ENCODE peak calls at places on chromosomes 6 and 20, in nine cellular contexts. T is body of pancreas, O is GM13977, B is DND-41, A is kidney epithelial cell, H is right lobe of liver, F is AG09309, S is cardiac muscle cell, Z is psoas muscle. E is an unnamed sample.

GRCh38 chr6:129882510-129883023 is 21.5 kb upstream of the TMEM244 start:
- DNase-seq in S (no peak), Z (no peak), H (no peak), A (no peak), F (no peak), O (no peak), T (no peak), B (no peak), E (no peak)

GRCh38 chr6:30447237-30447636 is 42.1 kb upstream of the HLA-E start:
- DNase-seq in Z (no peak), B (no peak), F (no peak), T (no peak), A (no peak), S (peak; percentile 21), O (no peak), H (no peak), E (no peak)

GRCh38 chr6:132388291-132388690 is 13.0 kb downstream of the MOXD1 start:
- DNase-seq in A (no peak), Z (no peak), T (no peak), H (no peak), B (no peak), O (no peak), F (no peak), S (no peak), E (no peak)

GRCh38 chr6:107646176-107646575 is 156.3 kb downstream of the SOBP start:
- DNase-seq in T (peak; percentile 27), H (no peak), F (no peak), B (no peak), A (no peak), S (peak; percentile 58), O (no peak), Z (peak; percentile 80), E (no peak)

GRCh38 chr6:89509719-89510339 is 76.9 kb downstream of the ANKRD6 start:
- DNase-seq in Z (no peak), F (no peak), H (no peak), B (no peak), S (peak; percentile 7), T (peak; percentile 30), A (no peak), O (no peak), E (no peak)

GRCh38 chr6:28335040-28335563 is 846 bp downstream of the ZSCAN31 start:
- DNase-seq in O (no peak), T (peak; percentile 14), B (no peak), H (no peak), F (no peak), S (no peak), A (no peak), Z (no peak), E (no peak)

GRCh38 chr6:77425676-77426075 is 37.6 kb downstream of the HTR1B start:
- DNase-seq in H (no peak), F (no peak), B (no peak), A (no peak), T (no peak), S (peak; percentile 59), Z (no peak), O (no peak), E (no peak)

GRCh38 chr6:30617565-30618269 is at the start of gene MRPS18B:
- DNase-seq in F (peak; percentile 96), T (peak; percentile 98), O (peak; percentile 87), Z (peak; percentile 99), B (peak; percentile 98), H (peak; percentile 99), A (peak; percentile 92), S (peak; percentile 99), E (peak; percentile 84)

GRCh38 chr6:129785756-129786135 is 75.4 kb downstream of the TMEM244 start:
- DNase-seq in S (no peak), A (no peak), F (no peak), H (no peak), B (no peak), T (no peak), Z (no peak), O (no peak), E (no peak)

GRCh38 chr6:11172501-11173337 is 59.7 kb downstream of the NEDD9 start:
- DNase-seq in Z (peak; percentile 76), H (peak; percentile 74), B (peak; percentile 74), S (peak; percentile 65), T (peak; percentile 77), F (no peak), A (no peak), O (peak; percentile 70), E (peak; percentile 57)

GRCh38 chr6:22575190-22575589 is 5.8 kb downstream of the HDGFL1 start:
- DNase-seq in B (no peak), H (no peak), O (no peak), A (no peak), F (peak; percentile 14), S (no peak), Z (no peak), T (no peak), E (no peak)

GRCh38 chr20:23257106-23257761 is 93.4 kb upstream of the NXT1 start:
- DNase-seq in A (no peak), F (no peak), Z (no peak), O (no peak), T (no peak), S (peak; percentile 32), B (no peak), H (no peak), E (no peak)

GRCh38 chr6:100300221-100300736 is 164.4 kb downstream of the SIM1 start:
- DNase-seq in T (no peak), A (peak; percentile 98), F (peak; percentile 84), B (no peak), H (no peak), Z (no peak), S (peak; percentile 87), O (no peak), E (no peak)

GRCh38 chr6:56106231-56106630 is 141.1 kb downstream of the COL21A1 start:
- DNase-seq in S (peak; percentile 68), B (no peak), F (no peak), O (no peak), A (no peak), H (no peak), T (no peak), Z (no peak), E (no peak)

GRCh38 chr6:100899202-100899601 is 18.1 kb upstream of the ASCC3 start:
- DNase-seq in S (no peak), T (no peak), O (no peak), H (no peak), B (no peak), A (no peak), Z (no peak), F (no peak), E (no peak)

GRCh38 chr20:10795286-10796026 is 121.7 kb upstream of the JAG1 start:
- DNase-seq in S (no peak), H (no peak), O (no peak), Z (no peak), F (no peak), B (no peak), T (peak; percentile 57), A (no peak), E (peak; percentile 33)

GRCh38 chr20:10802201-10802600 is 128.4 kb upstream of the JAG1 start:
- DNase-seq in S (peak; percentile 24), A (peak; percentile 37), Z (no peak), B (no peak), H (no peak), T (no peak), F (no peak), O (no peak), E (no peak)

GRCh38 chr20:10794765-10795164 is 121.0 kb upstream of the JAG1 start:
- DNase-seq in O (no peak), T (peak; percentile 38), A (no peak), Z (no peak), S (no peak), H (no peak), F (no peak), B (no peak), E (no peak)

GRCh38 chr20:10800288-10800687 is 126.5 kb upstream of the JAG1 start:
- DNase-seq in O (no peak), F (no peak), B (no peak), S (no peak), T (no peak), A (no peak), Z (no peak), H (no peak), E (no peak)

DNA sequence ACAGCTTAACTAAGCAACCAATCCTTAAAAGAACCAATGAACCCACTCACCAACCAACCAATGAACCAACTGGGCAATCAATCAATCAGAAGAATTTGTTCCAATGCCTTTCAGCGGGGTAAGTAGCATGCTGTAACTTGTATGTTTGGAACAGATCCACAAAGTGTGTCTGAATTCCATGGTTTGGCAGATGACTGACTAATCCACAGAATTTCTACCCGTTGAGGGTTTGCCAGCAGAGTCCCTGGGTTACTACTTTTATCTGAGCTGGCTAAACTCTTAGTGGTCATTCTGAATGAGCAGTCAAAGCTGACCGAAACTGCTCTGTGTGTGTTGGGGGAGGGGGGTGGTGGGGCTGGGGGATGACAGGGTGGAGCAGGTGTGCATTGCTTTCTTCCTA is 125.0 kb upstream of the JAG1 start:
- DNase-seq in H (no peak), A (no peak), B (no peak), Z (no peak), T (peak; percentile 23), S (peak; percentile 47), O (no peak), F (no peak), E (no peak)
- TF ChIP-seq CTCF in H (no peak), A (no peak), B (no peak), Z (no peak), T (no peak), S (no peak), O (no peak), F (no peak), E (no peak)

GRCh38 chr6:68975064-68975463 is 340.0 kb downstream of the ADGRB3 start:
- DNase-seq in T (peak; percentile 20), O (no peak), Z (no peak), H (no peak), S (peak; percentile 1), B (no peak), F (no peak), A (no peak), E (no peak)

GRCh38 chr6:68978411-68978810 is 343.3 kb downstream of the ADGRB3 start:
- DNase-seq in B (no peak), T (no peak), F (no peak), Z (no peak), O (peak; percentile 6), A (no peak), S (no peak), H (no peak), E (no peak)

GRCh38 chr6:68976260-68976659 is 341.2 kb downstream of the ADGRB3 start:
- DNase-seq in B (no peak), A (no peak), Z (no peak), F (no peak), O (no peak), T (no peak), H (no peak), S (no peak), E (no peak)
- TF ChIP-seq CTCF in B (no peak), A (no peak), Z (no peak), F (no peak), O (peak; percentile 34), T (no peak), H (no peak), S (peak; percentile 20), E (peak; percentile 54)

GRCh38 chr6:110221738-110222137 is 41.5 kb downstream of the CDC40 start:
- DNase-seq in H (no peak), S (peak; percentile 33), O (no peak), T (no peak), B (no peak), F (peak; percentile 32), A (no peak), Z (no peak), E (no peak)

GRCh38 chr6:110226261-110226660 is 46.0 kb downstream of the CDC40 start:
- DNase-seq in B (no peak), T (no peak), F (no peak), Z (no peak), O (no peak), H (no peak), A (no peak), S (no peak), E (no peak)
- TF ChIP-seq CTCF in B (no peak), T (no peak), F (no peak), Z (no peak), O (no peak), H (no peak), A (no peak), S (no peak), E (no peak)

GRCh38 chr20:35621560-35621946 is 5.9 kb downstream of the SPAG4 start:
- DNase-seq in T (no peak), S (no peak), F (no peak), A (no peak), B (no peak), Z (no peak), O (no peak), H (no peak), E (no peak)
- TF ChIP-seq CTCF in T (no peak), S (no peak), F (no peak), A (peak; percentile 20), B (no peak), Z (no peak), O (no peak), H (no peak), E (no peak)